ENCODE peak calls at places on chromosomes 12 and 14, in eight cellular contexts. P is neuronal stem cell, Q is left ventricle myocardium superior, A is SK-MEL-5, Z is endothelial cell of umbilical vein, L is NCI-H1105 treated with DMSO at 0.1 percent for 48 hours, V is cardiac fibroblast, H is A172. E is an unnamed sample.

GRCh38 chr12:43912851-43913250 is 77.0 kb downstream of the TMEM117 start:
- DNase-seq in P (no peak), Q (no peak), A (no peak), Z (no peak), L (no peak), V (no peak), H (no peak), E (no peak)

GRCh38 chr12:62977419-62977818 is 42.5 kb upstream of the PPM1H start:
- DNase-seq in P (no peak), Q (no peak), A (peak), Z (no peak), L (no peak), V (peak), H (peak), E (no peak)

GRCh38 chr12:106227641-106228319 is 20.0 kb downstream of the CKAP4 start:
- DNase-seq in P (no peak), Q (no peak), A (no peak), Z (no peak), L (no peak), V (peak), H (peak), E (peak)

GRCh38 chr12:89192419-89192818 is 159.9 kb downstream of the DUSP6 start:
- DNase-seq in P (no peak), Q (no peak), A (no peak), Z (no peak), L (no peak), V (peak), H (peak), E (no peak)

GRCh38 chr12:563250-563781 is 99.9 kb downstream of the NINJ2 start:
- DNase-seq in P (no peak), Q (no peak), A (no peak), Z (no peak), L (no peak), V (no peak), H (no peak), E (no peak)

GRCh38 chr12:109762071-109762672 is 48.5 kb downstream of the FAM222A start:
- DNase-seq in P (no peak), Q (peak), A (no peak), Z (no peak), L (no peak), V (no peak), H (no peak), E (no peak)

GRCh38 chr12:93790472-93791152 is 113.4 kb downstream of the CRADD start:
- DNase-seq in P (no peak), Q (no peak), A (no peak), Z (peak), L (no peak), V (peak), H (peak), E (no peak)

GRCh38 chr14:95098984-95099599 is 58.2 kb downstream of the DICER1 start:
- DNase-seq in P (peak), Q (peak), A (peak), Z (peak), L (peak), V (peak), H (peak), E (peak)

GRCh38 chr12:76037130-76038105 is 5.8 kb upstream of the PHLDA1 start:
- DNase-seq in P (peak), Q (no peak), A (peak), Z (peak), L (peak), V (peak), H (peak), E (no peak)

GRCh38 chr12:75660805-75661404 is 149.5 kb upstream of the KRR1 start:
- DNase-seq in P (no peak), Q (no peak), A (no peak), Z (peak), L (no peak), V (peak), H (peak), E (no peak)

GRCh38 chr12:5615760-5616159 is 183.9 kb downstream of the NTF3 start:
- DNase-seq in P (no peak), Q (no peak), A (no peak), Z (no peak), L (no peak), V (no peak), H (no peak), E (no peak)

GRCh38 chr14:65170768-65171251 is 68.5 kb upstream of the MAX start:
- DNase-seq in P (no peak), Q (peak), A (no peak), Z (peak), L (peak), V (peak), H (peak), E (no peak)

GRCh38 chr12:103422328-103422727 is 73.4 kb downstream of the C12orf42 start:
- DNase-seq in P (no peak), Q (no peak), A (no peak), Z (no peak), L (peak), V (no peak), H (no peak), E (no peak)

GRCh38 chr12:95723693-95724384 is 66.7 kb downstream of the NTN4 start:
- DNase-seq in P (no peak), Q (no peak), A (no peak), Z (no peak), L (no peak), V (peak), H (no peak), E (no peak)

GRCh38 chr12:46342562-46343033 is 30.0 kb downstream of the SLC38A2 start:
- DNase-seq in P (no peak), Q (peak), A (peak), Z (peak), L (no peak), V (peak), H (peak), E (no peak)

GRCh38 chr12:122988612-122989442 is 8.3 kb downstream of the ARL6IP4 start:
- DNase-seq in P (no peak), Q (no peak), A (no peak), Z (no peak), L (no peak), V (no peak), H (no peak), E (no peak)

GRCh38 chr14:78007160-78007559 is 163.0 kb upstream of the NRXN3 start:
- DNase-seq in P (no peak), Q (no peak), A (no peak), Z (no peak), L (no peak), V (peak), H (no peak), E (no peak)

GRCh38 chr12:103805961-103806360 is 35.1 kb downstream of the NT5DC3 start:
- DNase-seq in P (no peak), Q (no peak), A (no peak), Z (no peak), L (no peak), V (no peak), H (no peak), E (no peak)

GRCh38 chr12:71804505-71804904 is 35.1 kb upstream of the TBC1D15 start:
- DNase-seq in P (no peak), Q (no peak), A (no peak), Z (no peak), L (no peak), V (no peak), H (no peak), E (no peak)

GRCh38 chr12:7376196-7376595 is 67.8 kb downstream of the CD163L1 start:
- DNase-seq in P (no peak), Q (no peak), A (no peak), Z (peak), L (no peak), V (peak), H (peak), E (no peak)

GRCh38 chr12:89664441-89664840 is 44.2 kb downstream of the ATP2B1 start:
- DNase-seq in P (no peak), Q (no peak), A (no peak), Z (no peak), L (no peak), V (no peak), H (no peak), E (no peak)

E was measured in Right ventricle myocardium superior.